ENCODE peak calls at places on chromosomes 13 and 19, in four cellular contexts. T, V, U and S are unnamed samples.
A peak's percentile ranks its signal among the peaks of the same experiment; 100 is the strongest.

GRCh38 chr13:95254341-95254740 is 46.9 kb downstream of the ABCC4 start:
- DNase-seq in U (no peak), V (no peak), T (peak; percentile 70), S (no peak)

GRCh38 chr13:111249637-111250360 is 70.6 kb upstream of the TEX29 start:
- DNase-seq in T (peak; percentile 9), V (no peak), U (no peak), S (no peak)

GRCh38 chr19:6023085-6023682 is 45.2 kb upstream of the RANBP3 start:
- DNase-seq in V (no peak), T (peak; percentile 73), U (no peak), S (no peak)

GRCh38 chr13:26967119-26968038 is 204.2 kb downstream of the USP12 start:
- DNase-seq in T (no peak), V (no peak), U (no peak), S (no peak)

GRCh38 chr13:109715902-109716301 is 70.5 kb downstream of the IRS2 start:
- DNase-seq in V (no peak), U (no peak), T (peak; percentile 25), S (no peak)

GRCh38 chr19:23002690-23003422 is at the start of gene ZNF728:
- DNase-seq in T (peak; percentile 1), V (no peak), U (no peak), S (no peak)

GRCh38 chr13:25001807-25002206 is 94.1 kb upstream of the PABPC3 start:
- DNase-seq in T (peak; percentile 21), V (no peak), U (no peak), S (no peak)

GRCh38 chr19:39171479-39172465 is 25.0 kb upstream of the NCCRP1 start:
- DNase-seq in T (no peak), V (no peak), U (no peak), S (no peak)

GRCh38 chr13:42906257-42906656 is 85.8 kb downstream of the EPSTI1 start:
- DNase-seq in T (peak; percentile 18), U (no peak), V (no peak), S (no peak)

GRCh38 chr13:114108894-114109293 is 23.5 kb downstream of the RASA3 start:
- DNase-seq in U (no peak), T (no peak), V (no peak), S (no peak)

GRCh38 chr13:50990540-50991506 is 81.2 kb downstream of the RNASEH2B start:
- DNase-seq in V (no peak), T (peak; percentile 4), U (no peak), S (no peak)

GRCh38 chr19:11382898-11383705 is 1.0 kb downstream of the EPOR start:
- DNase-seq in U (no peak), T (peak; percentile 48), V (peak; percentile 31), S (no peak)